ENCODE peak calls at places on chromosome 15, in eight cellular contexts. Q is pancreas, X is transverse colon, Z is esophagus muscularis mucosa, O is fibroblast of lung, W is Peyer's patch, V is psoas muscle, G is fibroblast of pulmonary artery. M is an unnamed sample.

GRCh38 chr15:60392601-60392985 is 5.2 kb downstream of the ANXA2 start:
- DNase-seq in Q (no peak), X (peak; percentile 23), Z (no peak), O (peak; percentile 89), W (no peak), V (no peak), G (peak; percentile 81), M (peak; percentile 79)

GRCh38 chr15:89781891-89782618 is 5.9 kb downstream of the MESP2 start:
- DNase-seq in Q (peak; percentile 31), X (peak; percentile 37), Z (no peak), O (peak; percentile 76), W (peak; percentile 66), V (no peak), G (peak; percentile 56), M (peak; percentile 84)

GRCh38 chr15:84949043-84949442 is 32.6 kb upstream of the PDE8A start:
- DNase-seq in Q (no peak), X (no peak), Z (no peak), O (peak; percentile 70), W (no peak), V (no peak), G (no peak), M (no peak)

GRCh38 chr15:31758126-31758525 is 272.2 kb upstream of the CHRNA7 start:
- DNase-seq in Q (peak; percentile 23), X (peak; percentile 74), Z (no peak), O (no peak), W (no peak), V (peak; percentile 26), G (peak; percentile 35), M (peak; percentile 84)

GRCh38 chr15:58452775-58453174 is 21.0 kb downstream of the LIPC start:
- DNase-seq in Q (no peak), X (no peak), Z (no peak), O (no peak), W (no peak), V (no peak), G (no peak), M (no peak)

GRCh38 chr15:49064281-49064653 is 18.0 kb upstream of the SECISBP2L start:
- DNase-seq in Q (no peak), X (no peak), Z (no peak), O (no peak), W (no peak), V (no peak), G (no peak), M (no peak)

GRCh38 chr15:55799287-55800212 is 56.6 kb upstream of the PRTG start:
- DNase-seq in Q (no peak), X (peak; percentile 8), Z (no peak), O (peak; percentile 49), W (no peak), V (no peak), G (peak; percentile 70), M (peak; percentile 71)

GRCh38 chr15:65867244-65867643 is 2.0 kb upstream of the RAB11A start:
- DNase-seq in Q (no peak), X (no peak), Z (no peak), O (no peak), W (no peak), V (no peak), G (no peak), M (no peak)

GRCh38 chr15:82852906-82853635 is 43.6 kb downstream of the WHAMM start:
- DNase-seq in Q (no peak), X (no peak), Z (no peak), O (no peak), W (peak; percentile 44), V (no peak), G (no peak), M (no peak)

GRCh38 chr15:63498815-63499549 is 5.4 kb upstream of the USP3 start:
- DNase-seq in Q (no peak), X (no peak), Z (no peak), O (no peak), W (no peak), V (no peak), G (no peak), M (no peak)

GRCh38 chr15:68224108-68224507 is 5.4 kb downstream of the CLN6 start:
- DNase-seq in Q (no peak), X (no peak), Z (peak; percentile 24), O (no peak), W (no peak), V (no peak), G (no peak), M (no peak)

GRCh38 chr15:70348581-70349344 is 251.0 kb upstream of the TLE3 start:
- DNase-seq in Q (no peak), X (peak; percentile 26), Z (no peak), O (peak; percentile 8), W (peak; percentile 53), V (peak; percentile 44), G (peak; percentile 56), M (peak; percentile 81)

GRCh38 chr15:27722102-27722501 is 377.0 kb downstream of the OCA2 start:
- DNase-seq in Q (no peak), X (no peak), Z (no peak), O (no peak), W (no peak), V (no peak), G (no peak), M (no peak)

GRCh38 chr15:58522391-58522790 is 90.6 kb downstream of the LIPC start:
- DNase-seq in Q (no peak), X (no peak), Z (no peak), O (no peak), W (peak; percentile 32), V (no peak), G (no peak), M (no peak)

GRCh38 chr15:44713006-44713966 is 2.0 kb downstream of the B2M start:
- DNase-seq in Q (no peak), X (no peak), Z (no peak), O (peak; percentile 20), W (no peak), V (no peak), G (peak; percentile 56), M (peak; percentile 56)

GRCh38 chr15:44712108-44713005 is 1.0 kb downstream of the B2M start:
- DNase-seq in Q (peak; percentile 64), X (peak; percentile 80), Z (peak; percentile 94), O (peak; percentile 79), W (peak; percentile 88), V (peak; percentile 42), G (peak; percentile 89), M (peak; percentile 84)

GRCh38 chr15:44711089-44711355 is at the start of gene PATL2:
- DNase-seq in Q (no peak), X (no peak), Z (no peak), O (no peak), W (no peak), V (no peak), G (no peak), M (no peak)

GRCh38 chr15:44711356-44712107 is at the start of gene B2M:
- DNase-seq in Q (peak; percentile 93), X (peak; percentile 97), Z (peak; percentile 100), O (peak; percentile 90), W (peak; percentile 98), V (peak; percentile 94), G (peak; percentile 98), M (peak; percentile 98)

GRCh38 chr15:44710236-44711088 is 661 bp downstream of the PATL2 start:
- DNase-seq in Q (no peak), X (peak; percentile 63), Z (no peak), O (peak; percentile 31), W (peak; percentile 87), V (peak; percentile 20), G (peak; percentile 41), M (peak; percentile 28)
- TF ChIP-seq CTCF in Q (no peak), X (peak; percentile 32), Z (peak; percentile 31), O (peak; percentile 38), W (peak; percentile 32), V (peak; percentile 8), G (peak; percentile 43), M (no peak)

GRCh38 chr15:72766025-72766424 is 17.5 kb downstream of the ADPGK start:
- DNase-seq in Q (no peak), X (no peak), Z (no peak), O (no peak), W (no peak), V (no peak), G (no peak), M (no peak)

GRCh38 chr15:72774696-72775383 is 8.7 kb downstream of the ADPGK start:
- DNase-seq in Q (no peak), X (no peak), Z (no peak), O (no peak), W (no peak), V (no peak), G (no peak), M (no peak)

GRCh38 chr15:72771329-72771725 is 12.2 kb downstream of the ADPGK start:
- DNase-seq in Q (no peak), X (no peak), Z (no peak), O (no peak), W (no peak), V (no peak), G (no peak), M (no peak)

GRCh38 chr15:72766780-72767179 is 16.8 kb downstream of the ADPGK start:
- DNase-seq in Q (no peak), X (no peak), Z (no peak), O (no peak), W (no peak), V (no peak), G (no peak), M (no peak)

DNA sequence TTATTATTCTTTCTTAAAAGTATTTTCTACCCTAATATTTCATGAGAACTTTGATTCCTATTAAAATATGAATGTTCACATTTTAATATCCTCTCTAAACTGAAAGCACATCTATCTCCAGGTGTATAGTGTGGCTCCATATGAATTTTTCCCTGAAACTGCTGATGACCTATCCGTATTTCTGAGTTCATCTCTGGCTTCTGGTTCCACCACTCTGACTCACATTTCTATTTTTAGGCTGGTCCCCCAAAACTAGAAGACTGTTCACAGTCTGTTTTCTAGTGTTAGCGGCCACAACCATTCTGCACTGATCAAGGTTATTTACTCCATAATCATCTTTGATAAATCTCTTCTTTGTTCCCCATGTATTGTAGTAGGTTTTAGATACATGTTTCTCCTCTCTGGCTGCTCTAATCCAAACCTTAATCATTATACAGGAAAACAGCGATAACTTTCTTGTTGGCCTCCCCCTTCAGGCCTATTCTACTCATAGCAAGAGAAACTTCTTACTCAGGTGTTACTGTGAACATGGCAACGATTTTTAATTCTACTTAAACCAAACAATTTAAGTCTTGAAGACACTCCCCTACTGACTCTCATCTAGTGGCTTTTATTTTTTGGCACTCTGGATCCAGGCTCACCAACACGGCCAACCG is 12.8 kb downstream of the ADPGK start:
- DNase-seq in Q (no peak), X (no peak), Z (no peak), O (peak; percentile 8), W (no peak), V (no peak), G (no peak), M (no peak)
- TF ChIP-seq CTCF in Q (no peak), X (no peak), Z (no peak), O (no peak), W (no peak), V (no peak), G (peak; percentile 15), M (no peak)

DNA sequence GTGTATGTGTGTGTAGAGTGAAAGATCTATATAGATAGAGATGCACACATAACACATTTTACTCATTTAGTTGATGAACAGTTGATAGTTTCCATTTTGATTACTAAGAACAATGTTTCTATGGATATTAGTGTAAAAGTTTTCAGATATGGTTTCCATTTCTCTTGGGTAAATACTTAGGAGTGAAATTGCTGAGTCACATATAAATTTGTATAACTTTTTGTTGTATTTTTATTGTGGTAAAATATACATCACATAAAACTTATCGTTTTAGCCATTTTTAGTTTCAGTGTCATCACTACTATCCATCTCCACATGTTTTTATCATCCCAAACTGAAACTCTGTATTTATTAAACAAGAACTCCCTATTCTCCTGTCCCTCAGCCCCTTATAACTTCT is 258.3 kb downstream of the RYR3 start:
- DNase-seq in Q (no peak), X (no peak), Z (no peak), O (no peak), W (no peak), V (no peak), G (no peak), M (no peak)
- TF ChIP-seq CTCF in Q (no peak), X (no peak), Z (no peak), O (no peak), W (no peak), V (no peak), G (no peak), M (no peak)

GRCh38 chr15:67064607-67065530 is 533 bp upstream of the SMAD3 start:
- DNase-seq in Q (peak; percentile 68), X (peak; percentile 68), Z (no peak), O (peak; percentile 72), W (peak; percentile 86), V (peak; percentile 69), G (no peak), M (peak; percentile 51)
- TF ChIP-seq CTCF in Q (no peak), X (no peak), Z (no peak), O (no peak), W (no peak), V (no peak), G (no peak), M (no peak)

M was measured in MCF 10A.